ENCODE peak calls at places on chromosomes 3 and 15, in nine cellular contexts. Z is amniotic stem cell, R is activated T-helper 1 cell treated with Interleukin-2 at 50 U/mL for 16 hours, P is nephron progenitor cell, L is AML-193, O is RWPE1, A is mucosa of descending colon, N is HT1080, F is DMS 273 treated with DMSO at 0.1 percent for 48 hours. S is an unnamed sample.

GRCh38 chr3:62201438-62202035 is 171.8 kb downstream of the FEZF2 start:
- DNase-seq in Z (no peak), R (no peak), P (no peak), L (peak; percentile 35), O (peak; percentile 22), A (no peak), N (peak; percentile 34), F (no peak), S (peak; percentile 14)

GRCh38 chr3:109927161-109927560 is 589.8 kb upstream of the DPPA4 start:
- DNase-seq in Z (peak; percentile 84), R (no peak), P (no peak), L (no peak), O (peak; percentile 92), A (no peak), N (peak; percentile 100), F (no peak), S (peak; percentile 99)

GRCh38 chr3:194930439-194931204 is 244.9 kb downstream of the FAM43A start:
- DNase-seq in Z (no peak), R (no peak), P (no peak), L (peak; percentile 95), O (peak; percentile 30), A (no peak), N (peak; percentile 97), F (no peak), S (peak; percentile 41)

GRCh38 chr3:108301695-108302404 is 5.5 kb downstream of the HHLA2 start:
- DNase-seq in Z (no peak), R (no peak), P (no peak), L (no peak), O (no peak), A (no peak), N (peak; percentile 59), F (no peak), S (peak; percentile 73)

GRCh38 chr3:190175490-190175889 is 54.8 kb upstream of the P3H2 start:
- DNase-seq in Z (no peak), R (no peak), P (no peak), L (no peak), O (peak; percentile 31), A (no peak), N (no peak), F (no peak), S (peak; percentile 51)

GRCh38 chr15:92807971-92808571 is 92.1 kb upstream of the CHD2 start:
- DNase-seq in Z (no peak), R (no peak), P (no peak), L (peak; percentile 72), O (no peak), A (peak; percentile 59), N (no peak), F (no peak), S (peak; percentile 40)

GRCh38 chr3:109339714-109340648 is 2.6 kb upstream of the DPPA4 start:
- DNase-seq in Z (no peak), R (no peak), P (no peak), L (no peak), O (no peak), A (no peak), N (no peak), F (no peak), S (no peak)

GRCh38 chr3:118108769-118109168 is 925.9 kb downstream of the IGSF11 start:
- DNase-seq in Z (no peak), R (no peak), P (no peak), L (no peak), O (no peak), A (no peak), N (no peak), F (no peak), S (peak; percentile 83)

GRCh38 chr3:47588053-47588452 is 9.4 kb upstream of the CSPG5 start:
- DNase-seq in Z (no peak), R (no peak), P (no peak), L (no peak), O (no peak), A (no peak), N (no peak), F (no peak), S (no peak)

GRCh38 chr3:6781103-6781502 is 79.8 kb upstream of the GRM7 start:
- DNase-seq in Z (no peak), R (no peak), P (no peak), L (no peak), O (no peak), A (no peak), N (no peak), F (no peak), S (no peak)

GRCh38 chr3:177196473-177197040 is 725 bp downstream of the TBL1XR1 start:
- DNase-seq in Z (no peak), R (peak; percentile 17), P (peak; percentile 61), L (peak; percentile 47), O (peak; percentile 48), A (peak; percentile 62), N (peak; percentile 55), F (no peak), S (no peak)

GRCh38 chr15:31471731-31472430 is 145.2 kb downstream of the KLF13 start:
- DNase-seq in Z (peak; percentile 68), R (no peak), P (no peak), L (no peak), O (no peak), A (no peak), N (peak; percentile 56), F (peak; percentile 88), S (peak; percentile 32)

GRCh38 chr3:194097141-194097880 is 38.6 kb upstream of the HES1 start:
- DNase-seq in Z (no peak), R (no peak), P (no peak), L (no peak), O (no peak), A (peak; percentile 20), N (no peak), F (no peak), S (no peak)

GRCh38 chr3:33219175-33219487 is 521 bp upstream of the SUSD5 start:
- DNase-seq in Z (no peak), R (no peak), P (no peak), L (no peak), O (no peak), A (no peak), N (no peak), F (no peak), S (no peak)

GRCh38 chr3:37891227-37891626 is 29.5 kb downstream of the CTDSPL start:
- DNase-seq in Z (no peak), R (no peak), P (no peak), L (no peak), O (no peak), A (peak; percentile 48), N (no peak), F (no peak), S (peak; percentile 24)

GRCh38 chr15:52651868-52652267 is 27.3 kb downstream of the ATOSA start:
- DNase-seq in Z (peak; percentile 62), R (peak; percentile 10), P (peak; percentile 36), L (no peak), O (peak; percentile 88), A (peak; percentile 41), N (peak; percentile 77), F (peak; percentile 88), S (peak; percentile 85)

GRCh38 chr3:10645800-10646199 is 140.4 kb upstream of the ATP2B2 start:
- DNase-seq in Z (no peak), R (no peak), P (no peak), L (no peak), O (no peak), A (no peak), N (no peak), F (no peak), S (no peak)

GRCh38 chr15:57133127-57133968 is 214.9 kb downstream of the TCF12 start:
- DNase-seq in Z (no peak), R (no peak), P (peak; percentile 60), L (no peak), O (no peak), A (no peak), N (no peak), F (peak; percentile 58), S (no peak)

GRCh38 chr15:51924146-51925068 is 47.2 kb downstream of the LEO1 start:
- DNase-seq in Z (no peak), R (no peak), P (peak; percentile 12), L (no peak), O (no peak), A (no peak), N (no peak), F (no peak), S (no peak)

GRCh38 chr15:45919806-45920205 is 285.0 kb downstream of the SQOR start:
- DNase-seq in Z (no peak), R (no peak), P (no peak), L (no peak), O (peak; percentile 88), A (no peak), N (peak; percentile 68), F (no peak), S (peak; percentile 74)

GRCh38 chr3:2714856-2715255 is 395.3 kb downstream of the IL5RA start:
- DNase-seq in Z (no peak), R (no peak), P (no peak), L (no peak), O (no peak), A (no peak), N (no peak), F (no peak), S (no peak)

GRCh38 chr3:111903067-111903511 is 44.0 kb downstream of the PHLDB2 start:
- DNase-seq in Z (no peak), R (no peak), P (no peak), L (no peak), O (peak; percentile 92), A (no peak), N (peak; percentile 98), F (no peak), S (peak; percentile 84)

GRCh38 chr3:137866933-137867332 is 102.8 kb downstream of the SOX14 start:
- DNase-seq in Z (no peak), R (no peak), P (no peak), L (no peak), O (no peak), A (no peak), N (no peak), F (no peak), S (no peak)

GRCh38 chr3:89964347-89964746 is 856.9 kb downstream of the EPHA3 start:
- DNase-seq in Z (no peak), R (no peak), P (no peak), L (no peak), O (no peak), A (no peak), N (no peak), F (no peak), S (peak; percentile 4)

GRCh38 chr3:132822837-132823236 is 100.6 kb upstream of the NPHP3 start:
- DNase-seq in Z (no peak), R (no peak), P (no peak), L (no peak), O (no peak), A (no peak), N (no peak), F (no peak), S (no peak)

GRCh38 chr3:31230425-31230824 is 302.3 kb upstream of the STT3B start:
- DNase-seq in Z (no peak), R (no peak), P (no peak), L (no peak), O (no peak), A (no peak), N (no peak), F (no peak), S (no peak)